ENCODE peak calls at places on chromosomes 7 and 10, in ten cellular contexts. A is M059J; S is activated T-cell treated with anti-CD3 and anti-CD28 coated beads, Interleukin-2, amount 50 U/mL, for 24 hours; H is neural crest cell; C is suprapubic skin; L is EL; K is stimulated activated CD4-positive, alpha-beta T cell treated with anti-CD3 and anti-CD28 coated beads, Interleukin-2, amount 100 ng/mL, for 48 hours; M is T-cell; P is germinal center; T is H7. F is an unnamed sample.

GRCh38 chr10:95485445-95485844 is 75.7 kb downstream of the SORBS1 start:
- DNase-seq in A (peak; percentile 55), S (no peak), H (no peak), C (no peak), L (no peak), K (no peak), M (no peak), P (no peak), T (no peak), F (no peak)

GRCh38 chr10:79356104-79356503 is 8.8 kb downstream of the PPIF start:
- DNase-seq in A (no peak), S (no peak), H (no peak), C (peak; percentile 44), L (no peak), K (no peak), M (no peak), P (no peak), T (no peak), F (no peak)

GRCh38 chr7:5755704-5756131 is 25.7 kb downstream of the RNF216 start:
- DNase-seq in A (peak; percentile 44), S (no peak), H (no peak), C (no peak), L (peak; percentile 37), K (no peak), M (no peak), P (no peak), T (no peak), F (no peak)

GRCh38 chr10:129550111-129550510 is 83.1 kb downstream of the MGMT start:
- DNase-seq in A (no peak), S (no peak), H (no peak), C (no peak), L (no peak), K (no peak), M (no peak), P (no peak), T (no peak), F (no peak)

GRCh38 chr10:24873281-24873683 is 79.1 kb downstream of the PRTFDC1 start:
- DNase-seq in A (peak; percentile 50), S (no peak), H (no peak), C (no peak), L (peak; percentile 90), K (no peak), M (no peak), P (no peak), T (no peak), F (peak; percentile 82)

GRCh38 chr10:114174462-114175190 is 623 bp upstream of the CCDC186 start:
- DNase-seq in A (peak; percentile 61), S (no peak), H (no peak), C (peak; percentile 87), L (no peak), K (no peak), M (peak; percentile 61), P (no peak), T (no peak), F (no peak)

GRCh38 chr10:26960308-26960707 is 99.5 kb upstream of the ABI1 start:
- DNase-seq in A (no peak), S (no peak), H (no peak), C (no peak), L (no peak), K (no peak), M (no peak), P (no peak), T (no peak), F (no peak)

GRCh38 chr7:148999166-148999565 is 29.1 kb downstream of the PDIA4 start:
- DNase-seq in A (no peak), S (no peak), H (no peak), C (no peak), L (no peak), K (no peak), M (no peak), P (no peak), T (no peak), F (no peak)

GRCh38 chr7:73364006-73364728 is 36.2 kb downstream of the FKBP6 start:
- DNase-seq in A (no peak), S (no peak), H (no peak), C (no peak), L (no peak), K (no peak), M (no peak), P (no peak), T (no peak), F (no peak)

GRCh38 chr10:132272061-132272766 is 35.5 kb downstream of the STK32C start:
- DNase-seq in A (no peak), S (no peak), H (no peak), C (no peak), L (no peak), K (no peak), M (no peak), P (no peak), T (no peak), F (no peak)

GRCh38 chr10:1063232-1063862 is 7.2 kb downstream of the WDR37 start:
- DNase-seq in A (no peak), S (no peak), H (no peak), C (no peak), L (no peak), K (no peak), M (peak; percentile 15), P (no peak), T (no peak), F (no peak)

GRCh38 chr7:90655566-90655965 is 59.4 kb downstream of the CDK14 start:
- DNase-seq in A (peak; percentile 87), S (no peak), H (no peak), C (no peak), L (peak; percentile 90), K (no peak), M (no peak), P (peak; percentile 6), T (no peak), F (no peak)

GRCh38 chr7:139330333-139331030 is 10.7 kb upstream of the FMC1 start:
- DNase-seq in A (no peak), S (no peak), H (no peak), C (no peak), L (no peak), K (no peak), M (no peak), P (no peak), T (no peak), F (no peak)

GRCh38 chr10:87594864-87595263 is 64.8 kb upstream of the PAPSS2 start:
- DNase-seq in A (no peak), S (no peak), H (no peak), C (no peak), L (no peak), K (no peak), M (no peak), P (no peak), T (no peak), F (no peak)

GRCh38 chr10:18136056-18136916 is 3.9 kb upstream of the CACNB2 start:
- DNase-seq in A (no peak), S (no peak), H (no peak), C (no peak), L (no peak), K (no peak), M (no peak), P (no peak), T (no peak), F (no peak)

GRCh38 chr10:8628351-8628750 is 573.9 kb downstream of the GATA3 start:
- DNase-seq in A (peak; percentile 86), S (no peak), H (no peak), C (no peak), L (no peak), K (no peak), M (no peak), P (no peak), T (peak; percentile 3), F (peak; percentile 54)

GRCh38 chr7:41287559-41288335 is 415.1 kb downstream of the INHBA start:
- DNase-seq in A (no peak), S (no peak), H (no peak), C (no peak), L (no peak), K (no peak), M (no peak), P (no peak), T (no peak), F (peak; percentile 51)

GRCh38 chr10:30782543-30783461 is 153.2 kb upstream of the LYZL2 start:
- DNase-seq in A (peak; percentile 10), S (no peak), H (no peak), C (no peak), L (peak; percentile 54), K (no peak), M (no peak), P (no peak), T (no peak), F (no peak)

GRCh38 chr10:12724782-12725579 is 276.5 kb downstream of the CCDC3 start:
- DNase-seq in A (no peak), S (no peak), H (no peak), C (no peak), L (no peak), K (no peak), M (no peak), P (no peak), T (peak; percentile 51), F (no peak)

GRCh38 chr7:17580141-17580540 is 281.7 kb downstream of the AHR start:
- DNase-seq in A (peak; percentile 80), S (no peak), H (no peak), C (no peak), L (peak; percentile 81), K (no peak), M (no peak), P (no peak), T (no peak), F (no peak)

GRCh38 chr7:5594616-5595544 is 171.2 kb upstream of the TNRC18 start:
- DNase-seq in A (peak; percentile 57), S (peak; percentile 51), H (peak; percentile 64), C (no peak), L (peak; percentile 48), K (no peak), M (no peak), P (peak; percentile 24), T (peak; percentile 92), F (peak; percentile 84)

GRCh38 chr10:124650820-124651401 is 93.3 kb downstream of the FAM53B start:
- DNase-seq in A (no peak), S (peak; percentile 72), H (no peak), C (no peak), L (no peak), K (no peak), M (peak; percentile 73), P (no peak), T (peak; percentile 76), F (no peak)

GRCh38 chr10:124535731-124536495 is 74.3 kb downstream of the LHPP start:
- DNase-seq in A (no peak), S (no peak), H (no peak), C (no peak), L (no peak), K (no peak), M (no peak), P (peak; percentile 69), T (peak; percentile 87), F (peak; percentile 64)

GRCh38 chr10:20858292-20859124 is 38.6 kb downstream of the NEBL start:
- DNase-seq in A (peak; percentile 9), S (no peak), H (no peak), C (no peak), L (peak; percentile 1), K (no peak), M (no peak), P (no peak), T (no peak), F (no peak)

GRCh38 chr7:24882989-24883631 is 96.9 kb downstream of the OSBPL3 start:
- DNase-seq in A (peak; percentile 86), S (peak; percentile 52), H (no peak), C (no peak), L (peak; percentile 78), K (no peak), M (no peak), P (no peak), T (no peak), F (no peak)

GRCh38 chr7:64655811-64656210 is 10.1 kb upstream of the ZNF107 start:
- DNase-seq in A (no peak), S (no peak), H (no peak), C (no peak), L (no peak), K (no peak), M (no peak), P (no peak), T (no peak), F (no peak)

GRCh38 chr7:141641876-141642275 is 60.1 kb downstream of the DENND11 start:
- DNase-seq in A (peak; percentile 10), S (no peak), H (no peak), C (no peak), L (no peak), K (no peak), M (no peak), P (no peak), T (no peak), F (no peak)

GRCh38 chr7:123410273-123410928 is 124.0 kb downstream of the IQUB start:
- DNase-seq in A (no peak), S (no peak), H (no peak), C (no peak), L (peak; percentile 2), K (no peak), M (no peak), P (no peak), T (no peak), F (no peak)